ENCODE peak calls at places on chromosomes 13 and 19, in nine cellular contexts. One of them, this sample, is unnamed.

GRCh38 chr13:39363393-39363792 is 239.6 kb downstream of the LHFPL6 start:
- DNase-seq in heart right ventricle: no peak
- DNase-seq in dermis microvascular lymphatic vessel endothelial cell: no peak
- DNase-seq in GM23248: no peak
- DNase-seq in stimulated activated CD4-positive, alpha-beta T cell treated with anti-CD3 and anti-CD28 coated beads, TNF-alpha, amount 100 ng/mL, for 1 hour: no peak
- DNase-seq in lower leg skin: no peak
- DNase-seq in heart left ventricle: no peak
- DNase-seq in stimulated activated naive CD8-positive, alpha-beta T cell treated with anti-CD3 and anti-CD28 coated beads, Interleukin-15, amount 100 ng/mL, for 72 hours: no peak
- DNase-seq in adrenal gland: no peak
- DNase-seq in this sample: no peak

GRCh38 chr19:1041835-1042685 is 2.2 kb downstream of the ABCA7 start:
- DNase-seq in heart right ventricle: no peak
- DNase-seq in dermis microvascular lymphatic vessel endothelial cell: no peak
- DNase-seq in GM23248: peak
- DNase-seq in stimulated activated CD4-positive, alpha-beta T cell treated with anti-CD3 and anti-CD28 coated beads, TNF-alpha, amount 100 ng/mL, for 1 hour: no peak
- DNase-seq in lower leg skin: peak
- DNase-seq in heart left ventricle: no peak
- DNase-seq in stimulated activated naive CD8-positive, alpha-beta T cell treated with anti-CD3 and anti-CD28 coated beads, Interleukin-15, amount 100 ng/mL, for 72 hours: no peak
- DNase-seq in adrenal gland: no peak
- DNase-seq in this sample: no peak

GRCh38 chr13:28796938-28797257 is 23.2 kb upstream of the MTUS2 start:
- DNase-seq in heart right ventricle: no peak
- DNase-seq in dermis microvascular lymphatic vessel endothelial cell: no peak
- DNase-seq in GM23248: no peak
- DNase-seq in stimulated activated CD4-positive, alpha-beta T cell treated with anti-CD3 and anti-CD28 coated beads, TNF-alpha, amount 100 ng/mL, for 1 hour: no peak
- DNase-seq in lower leg skin: no peak
- DNase-seq in heart left ventricle: no peak
- DNase-seq in stimulated activated naive CD8-positive, alpha-beta T cell treated with anti-CD3 and anti-CD28 coated beads, Interleukin-15, amount 100 ng/mL, for 72 hours: no peak
- DNase-seq in adrenal gland: no peak
- DNase-seq in this sample: no peak

GRCh38 chr19:16585808-16586476 is 13.7 kb upstream of the SLC35E1 start:
- DNase-seq in heart right ventricle: no peak
- DNase-seq in dermis microvascular lymphatic vessel endothelial cell: no peak
- DNase-seq in GM23248: no peak
- DNase-seq in stimulated activated CD4-positive, alpha-beta T cell treated with anti-CD3 and anti-CD28 coated beads, TNF-alpha, amount 100 ng/mL, for 1 hour: no peak
- DNase-seq in lower leg skin: no peak
- DNase-seq in heart left ventricle: no peak
- DNase-seq in stimulated activated naive CD8-positive, alpha-beta T cell treated with anti-CD3 and anti-CD28 coated beads, Interleukin-15, amount 100 ng/mL, for 72 hours: peak
- DNase-seq in adrenal gland: no peak
- DNase-seq in this sample: peak

GRCh38 chr13:50074843-50075242 is 59.6 kb downstream of the KCNRG start:
- DNase-seq in heart right ventricle: no peak
- DNase-seq in dermis microvascular lymphatic vessel endothelial cell: no peak
- DNase-seq in GM23248: no peak
- DNase-seq in stimulated activated CD4-positive, alpha-beta T cell treated with anti-CD3 and anti-CD28 coated beads, TNF-alpha, amount 100 ng/mL, for 1 hour: no peak
- DNase-seq in lower leg skin: no peak
- DNase-seq in heart left ventricle: no peak
- DNase-seq in stimulated activated naive CD8-positive, alpha-beta T cell treated with anti-CD3 and anti-CD28 coated beads, Interleukin-15, amount 100 ng/mL, for 72 hours: no peak
- DNase-seq in adrenal gland: no peak
- DNase-seq in this sample: no peak

GRCh38 chr19:11420429-11420893 is 1.3 kb upstream of the RGL3 start:
- DNase-seq in heart right ventricle: peak
- DNase-seq in dermis microvascular lymphatic vessel endothelial cell: no peak
- DNase-seq in GM23248: peak
- DNase-seq in stimulated activated CD4-positive, alpha-beta T cell treated with anti-CD3 and anti-CD28 coated beads, TNF-alpha, amount 100 ng/mL, for 1 hour: no peak
- DNase-seq in lower leg skin: no peak
- DNase-seq in heart left ventricle: peak
- DNase-seq in stimulated activated naive CD8-positive, alpha-beta T cell treated with anti-CD3 and anti-CD28 coated beads, Interleukin-15, amount 100 ng/mL, for 72 hours: no peak
- DNase-seq in adrenal gland: peak
- DNase-seq in this sample: no peak

GRCh38 chr19:1868971-1869370 is 5.6 kb upstream of the KLF16 start:
- DNase-seq in heart right ventricle: no peak
- DNase-seq in dermis microvascular lymphatic vessel endothelial cell: no peak
- DNase-seq in GM23248: no peak
- DNase-seq in stimulated activated CD4-positive, alpha-beta T cell treated with anti-CD3 and anti-CD28 coated beads, TNF-alpha, amount 100 ng/mL, for 1 hour: no peak
- DNase-seq in lower leg skin: no peak
- DNase-seq in heart left ventricle: no peak
- DNase-seq in stimulated activated naive CD8-positive, alpha-beta T cell treated with anti-CD3 and anti-CD28 coated beads, Interleukin-15, amount 100 ng/mL, for 72 hours: no peak
- DNase-seq in adrenal gland: no peak
- DNase-seq in this sample: no peak

GRCh38 chr19:38039966-38040365 is 133.0 kb downstream of the SIPA1L3 start:
- DNase-seq in heart right ventricle: no peak
- DNase-seq in dermis microvascular lymphatic vessel endothelial cell: no peak
- DNase-seq in GM23248: peak
- DNase-seq in stimulated activated CD4-positive, alpha-beta T cell treated with anti-CD3 and anti-CD28 coated beads, TNF-alpha, amount 100 ng/mL, for 1 hour: no peak
- DNase-seq in lower leg skin: no peak
- DNase-seq in heart left ventricle: no peak
- DNase-seq in stimulated activated naive CD8-positive, alpha-beta T cell treated with anti-CD3 and anti-CD28 coated beads, Interleukin-15, amount 100 ng/mL, for 72 hours: no peak
- DNase-seq in adrenal gland: no peak
- DNase-seq in this sample: no peak

GRCh38 chr13:76683854-76684253 is 202.4 kb downstream of the KCTD12 start:
- DNase-seq in heart right ventricle: no peak
- DNase-seq in dermis microvascular lymphatic vessel endothelial cell: no peak
- DNase-seq in GM23248: no peak
- DNase-seq in stimulated activated CD4-positive, alpha-beta T cell treated with anti-CD3 and anti-CD28 coated beads, TNF-alpha, amount 100 ng/mL, for 1 hour: no peak
- DNase-seq in lower leg skin: no peak
- DNase-seq in heart left ventricle: no peak
- DNase-seq in stimulated activated naive CD8-positive, alpha-beta T cell treated with anti-CD3 and anti-CD28 coated beads, Interleukin-15, amount 100 ng/mL, for 72 hours: no peak
- DNase-seq in adrenal gland: no peak
- DNase-seq in this sample: no peak

GRCh38 chr19:1672038-1672768 is 19.8 kb upstream of the TCF3 start:
- DNase-seq in heart right ventricle: peak
- DNase-seq in dermis microvascular lymphatic vessel endothelial cell: no peak
- DNase-seq in GM23248: peak
- DNase-seq in stimulated activated CD4-positive, alpha-beta T cell treated with anti-CD3 and anti-CD28 coated beads, TNF-alpha, amount 100 ng/mL, for 1 hour: no peak
- DNase-seq in lower leg skin: no peak
- DNase-seq in heart left ventricle: no peak
- DNase-seq in stimulated activated naive CD8-positive, alpha-beta T cell treated with anti-CD3 and anti-CD28 coated beads, Interleukin-15, amount 100 ng/mL, for 72 hours: peak
- DNase-seq in adrenal gland: no peak
- DNase-seq in this sample: peak

GRCh38 chr13:27005556-27005955 is 166.1 kb downstream of the USP12 start:
- DNase-seq in heart right ventricle: no peak
- DNase-seq in dermis microvascular lymphatic vessel endothelial cell: peak
- DNase-seq in GM23248: no peak
- DNase-seq in stimulated activated CD4-positive, alpha-beta T cell treated with anti-CD3 and anti-CD28 coated beads, TNF-alpha, amount 100 ng/mL, for 1 hour: no peak
- DNase-seq in lower leg skin: no peak
- DNase-seq in heart left ventricle: no peak
- DNase-seq in stimulated activated naive CD8-positive, alpha-beta T cell treated with anti-CD3 and anti-CD28 coated beads, Interleukin-15, amount 100 ng/mL, for 72 hours: no peak
- DNase-seq in adrenal gland: no peak
- DNase-seq in this sample: no peak

GRCh38 chr13:114132419-114133121 is at the start of gene RASA3:
- DNase-seq in heart right ventricle: peak
- DNase-seq in dermis microvascular lymphatic vessel endothelial cell: peak
- DNase-seq in GM23248: peak
- DNase-seq in stimulated activated CD4-positive, alpha-beta T cell treated with anti-CD3 and anti-CD28 coated beads, TNF-alpha, amount 100 ng/mL, for 1 hour: no peak
- DNase-seq in lower leg skin: no peak
- DNase-seq in heart left ventricle: peak
- DNase-seq in stimulated activated naive CD8-positive, alpha-beta T cell treated with anti-CD3 and anti-CD28 coated beads, Interleukin-15, amount 100 ng/mL, for 72 hours: peak
- DNase-seq in adrenal gland: peak
- DNase-seq in this sample: no peak